ENCODE peak calls at places on chromosomes 6 and 20, in ten cellular contexts. N is RPMI7951, W is lower lobe of right lung, J is cardiac septum, O is amniotic stem cell, H is RWPE2, Y is AG08396, Z is ovary, F is A549, D is EH. L is an unnamed sample.

GRCh38 chr20:23085415-23086055 is 589 bp downstream of the CD93 start:
- DNase-seq in Z (no peak), O (no peak), H (no peak), F (no peak), J (no peak), D (no peak), Y (no peak), W (peak; percentile 53), N (no peak), L (no peak)

GRCh38 chr20:52025938-52026337 is 165.6 kb downstream of the ZFP64 start:
- DNase-seq in W (no peak), H (no peak), F (no peak), Y (no peak), N (no peak), Z (no peak), J (no peak), O (no peak), D (no peak), L (no peak)

GRCh38 chr20:37773260-37773825 is 79.5 kb downstream of the CTNNBL1 start:
- DNase-seq in F (no peak), Z (no peak), W (no peak), D (no peak), Y (no peak), H (no peak), O (no peak), N (no peak), J (no peak), L (no peak)

GRCh38 chr6:170358496-170358895 is 51.9 kb downstream of the FAM120B start:
- DNase-seq in J (no peak), Y (no peak), D (no peak), W (no peak), Z (no peak), O (no peak), H (no peak), N (no peak), F (no peak), L (no peak)

GRCh38 chr6:151276112-151276745 is 36.5 kb downstream of the AKAP12 start:
- DNase-seq in J (no peak), F (peak; percentile 12), D (peak; percentile 95), W (no peak), N (peak; percentile 64), Z (no peak), Y (peak; percentile 30), H (no peak), O (no peak), L (no peak)

GRCh38 chr20:57964011-57964862 is 254.4 kb upstream of the PMEPA1 start:
- DNase-seq in O (no peak), H (no peak), N (no peak), F (no peak), Y (no peak), D (peak; percentile 11), J (no peak), W (no peak), Z (no peak), L (peak; percentile 73)

GRCh38 chr6:74362391-74362790 is 666.4 kb downstream of the CD109 start:
- DNase-seq in N (no peak), F (no peak), Y (no peak), J (no peak), W (no peak), H (no peak), D (no peak), Z (no peak), O (no peak), L (no peak)

GRCh38 chr6:8499540-8499939 is 64.2 kb upstream of the SLC35B3 start:
- DNase-seq in N (no peak), H (no peak), O (no peak), F (peak; percentile 3), Y (no peak), W (no peak), Z (no peak), D (peak; percentile 14), J (no peak), L (no peak)